ENCODE peak calls at places on chromosome 3, in four cellular contexts. P is HepG2, F is GM12878, R is K562. Q is an unnamed sample.

GRCh38 chr3:113498221-113499005 is 16.5 kb downstream of the SPICE1 start:
- DNase-seq in P (no peak), F (no peak), R (no peak), Q (no peak)

GRCh38 chr3:78707094-78707493 is 1060.7 kb downstream of the ROBO1 start:
- DNase-seq in P (no peak), F (no peak), R (no peak), Q (no peak)

GRCh38 chr3:95277614-95278013 is 1214.8 kb downstream of the NSUN3 start:
- DNase-seq in P (no peak), F (no peak), R (no peak), Q (no peak)

GRCh38 chr3:138455801-138456716 is 21.6 kb downstream of the ESYT3 start:
- DNase-seq in P (no peak), F (no peak), R (no peak), Q (no peak)

GRCh38 chr3:186653079-186653710 is 12.6 kb upstream of the HRG start:
- DNase-seq in P (no peak), F (peak; percentile 61), R (no peak), Q (peak; percentile 36)

GRCh38 chr3:39166134-39166710 is 12.8 kb upstream of the CSRNP1 start:
- DNase-seq in P (no peak), F (no peak), R (peak; percentile 79), Q (no peak)

GRCh38 chr3:191528589-191528988 is 67.6 kb downstream of the PYDC2 start:
- DNase-seq in P (no peak), F (no peak), R (no peak), Q (no peak)

GRCh38 chr3:125350597-125350996 is 24.5 kb downstream of the ZNF148 start:
- DNase-seq in P (no peak), F (no peak), R (no peak), Q (no peak)

GRCh38 chr3:23312866-23313265 is 109.7 kb downstream of the UBE2E2 start:
- DNase-seq in P (no peak), F (no peak), R (no peak), Q (no peak)

GRCh38 chr3:32422943-32423342 is 31.3 kb downstream of the CMTM7 start:
- DNase-seq in P (no peak), F (no peak), R (no peak), Q (no peak)

GRCh38 chr3:108862865-108863798 is 40.5 kb downstream of the TRAT1 start:
- DNase-seq in P (no peak), F (no peak), R (no peak), Q (no peak)

GRCh38 chr3:56799251-56799882 is 2.4 kb downstream of the ARHGEF3 start:
- DNase-seq in P (peak; percentile 73), F (no peak), R (peak; percentile 52), Q (peak; percentile 59)

GRCh38 chr3:5791558-5791957 is 604.1 kb downstream of the EDEM1 start:
- DNase-seq in P (no peak), F (no peak), R (no peak), Q (no peak)
- TF ChIP-seq FOXM1 in P (no peak), F (no peak), R (no peak), Q (no peak)

GRCh38 chr3:70225146-70225545 is 87.3 kb downstream of the MDFIC2 start:
- DNase-seq in P (no peak), F (no peak), R (no peak), Q (no peak)
- TF ChIP-seq SIN3A in P (no peak), F (no peak), R (no peak), Q (no peak)

GRCh38 chr3:129023909-129024308 is 22.8 kb downstream of the EFCC1 start:
- DNase-seq in P (no peak), F (no peak), R (peak; percentile 28), Q (no peak)
- TF ChIP-seq NFIC in P (no peak), F (no peak), R (no peak), Q (no peak)

DNA sequence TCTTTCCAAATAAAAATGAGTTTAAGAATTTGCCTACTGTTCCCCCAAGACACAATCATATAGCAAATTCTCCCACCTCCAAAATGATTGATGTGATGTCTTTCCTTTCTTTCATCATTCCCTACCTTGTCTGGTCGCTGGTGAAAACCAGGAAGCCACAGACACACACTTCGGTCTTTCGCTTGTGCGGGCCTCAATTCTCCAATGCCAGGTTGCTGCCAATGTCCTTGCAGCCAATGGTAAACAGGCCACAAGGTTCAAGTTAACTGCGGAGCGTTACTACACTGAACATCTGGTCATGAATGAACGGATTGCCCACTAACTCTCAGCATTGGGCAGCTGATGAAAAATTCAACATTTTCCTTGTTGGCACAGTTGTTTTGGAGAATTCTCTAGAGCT is 192.2 kb downstream of the FOXP1 start:
- DNase-seq in P (no peak), F (no peak), R (no peak), Q (no peak)
- TF ChIP-seq FOXM1 in P (no peak), F (no peak), R (no peak), Q (no peak)

GRCh38 chr3:157089455-157090221 is 70.3 kb downstream of the CCNL1 start:
- DNase-seq in P (no peak), F (peak; percentile 69), R (peak; percentile 74), Q (no peak)
- TF ChIP-seq SIN3A in P (no peak), F (no peak), R (no peak), Q (no peak)

GRCh38 chr3:185215873-185216586 is 37.8 kb downstream of the EHHADH start:
- DNase-seq in P (peak; percentile 14), F (no peak), R (peak; percentile 32), Q (peak; percentile 22)
- TF ChIP-seq NFIC in P (no peak), F (no peak), R (no peak), Q (no peak)

GRCh38 chr3:37608061-37608702 is 253.5 kb upstream of the CTDSPL start:
- DNase-seq in P (peak; percentile 43), F (no peak), R (no peak), Q (no peak)
- TF ChIP-seq FOXM1 in P (no peak), F (no peak), R (no peak), Q (no peak)

Q was measured in SK-N-SH.